ENCODE peak calls at places on chromosome X, in five cellular contexts. One of them, this sample, is unnamed.

GRCh38 chrX:143296521-143296920 is 220.8 kb downstream of the SPANXN3 start:
- DNase-seq in mesothelial cell of epicardium: no peak
- DNase-seq in amygdala: no peak
- DNase-seq in NCI-H1694: no peak
- DNase-seq in left kidney: no peak
- DNase-seq in this sample: no peak

GRCh38 chrX:28639502-28639901 is 52.3 kb downstream of the IL1RAPL1 start:
- DNase-seq in mesothelial cell of epicardium: no peak
- DNase-seq in left kidney: peak
- DNase-seq in NCI-H1694: no peak
- DNase-seq in amygdala: no peak
- DNase-seq in this sample: no peak

GRCh38 chrX:154443479-154443910 is 446 bp upstream of the FAM50A start:
- DNase-seq in left kidney: peak
- DNase-seq in mesothelial cell of epicardium: no peak
- DNase-seq in amygdala: no peak
- DNase-seq in NCI-H1694: no peak
- DNase-seq in this sample: no peak

GRCh38 chrX:2463973-2464676 is 36.7 kb downstream of the DHRSX start:
- DNase-seq in mesothelial cell of epicardium: no peak
- DNase-seq in left kidney: no peak
- DNase-seq in NCI-H1694: no peak
- DNase-seq in amygdala: no peak
- DNase-seq in this sample: no peak

GRCh38 chrX:47179221-47179927 is 14.3 kb upstream of the UBA1 start:
- DNase-seq in mesothelial cell of epicardium: no peak
- DNase-seq in left kidney: no peak
- DNase-seq in amygdala: peak
- DNase-seq in NCI-H1694: no peak
- DNase-seq in this sample: no peak

GRCh38 chrX:75038925-75039324 is 113.7 kb upstream of the NEXMIF start:
- DNase-seq in mesothelial cell of epicardium: no peak
- DNase-seq in NCI-H1694: no peak
- DNase-seq in left kidney: no peak
- DNase-seq in amygdala: no peak
- DNase-seq in this sample: no peak

GRCh38 chrX:140710710-140711109 is 1.2 kb downstream of the LINC00632 start:
- DNase-seq in amygdala: peak
- DNase-seq in NCI-H1694: no peak
- DNase-seq in mesothelial cell of epicardium: no peak
- DNase-seq in left kidney: peak
- DNase-seq in this sample: peak

GRCh38 chrX:133364201-133364600 is 51.1 kb downstream of the GPC4 start:
- DNase-seq in mesothelial cell of epicardium: no peak
- DNase-seq in NCI-H1694: no peak
- DNase-seq in amygdala: no peak
- DNase-seq in left kidney: no peak
- DNase-seq in this sample: no peak

GRCh38 chrX:68807818-68808217 is 21.0 kb upstream of the EFNB1 start:
- DNase-seq in left kidney: peak
- DNase-seq in mesothelial cell of epicardium: no peak
- DNase-seq in NCI-H1694: no peak
- DNase-seq in amygdala: no peak
- DNase-seq in this sample: peak

GRCh38 chrX:13703135-13703534 is 14.2 kb downstream of the RAB9A start:
- DNase-seq in amygdala: no peak
- DNase-seq in left kidney: no peak
- DNase-seq in NCI-H1694: no peak
- DNase-seq in mesothelial cell of epicardium: no peak
- DNase-seq in this sample: no peak

GRCh38 chrX:42746606-42747005 is 31.4 kb downstream of the PPP1R2C start:
- DNase-seq in mesothelial cell of epicardium: no peak
- DNase-seq in NCI-H1694: no peak
- DNase-seq in amygdala: no peak
- DNase-seq in left kidney: no peak
- DNase-seq in this sample: peak

GRCh38 chrX:40402771-40403533 is 177.8 kb upstream of the ATP6AP2 start:
- DNase-seq in amygdala: no peak
- DNase-seq in NCI-H1694: no peak
- DNase-seq in left kidney: peak
- DNase-seq in mesothelial cell of epicardium: no peak
- DNase-seq in this sample: peak

This sample was measured in hepatocyte.